ENCODE peak calls at places on chromosomes 5 and 9, in nine cellular contexts. J is progenitor cell of endocrine pancreas; L is MCF 10A; R is CD8-positive, alpha-beta T cell; D is GM12865; Z is sigmoid colon; T is nephron progenitor cell; V is endodermal cell; Q is GM13976. B is an unnamed sample.
A peak's percentile ranks its signal among the peaks of the same experiment; 100 is the strongest.

GRCh38 chr5:124599048-124599973 is 147.1 kb downstream of the ZNF608 start:
- DNase-seq in J (no peak), L (peak; percentile 45), T (peak; percentile 13), D (peak; percentile 53), V (no peak), Q (peak; percentile 22), Z (no peak), R (no peak), B (no peak)

GRCh38 chr5:118557103-118557805 is 431.1 kb downstream of the DTWD2 start:
- DNase-seq in D (no peak), T (no peak), Q (no peak), V (no peak), Z (no peak), J (no peak), L (no peak), R (no peak), B (no peak)

GRCh38 chr5:58491216-58491892 is at the start of gene GAPT:
- DNase-seq in L (no peak), Q (peak; percentile 15), Z (no peak), D (no peak), J (no peak), V (no peak), T (no peak), R (no peak), B (peak; percentile 19)

GRCh38 chr5:65779643-65780042 is 57.6 kb downstream of the NLN start:
- DNase-seq in T (no peak), J (no peak), R (no peak), Z (no peak), D (peak; percentile 52), Q (no peak), V (no peak), L (no peak), B (peak; percentile 14)

GRCh38 chr5:122896598-122897282 is 51.3 kb downstream of the SNX24 start:
- DNase-seq in J (no peak), L (peak; percentile 54), Q (no peak), Z (no peak), T (no peak), V (no peak), R (no peak), D (peak; percentile 14), B (no peak)

GRCh38 chr9:36597412-36598178 is 24.9 kb downstream of the MELK start:
- DNase-seq in D (peak; percentile 42), T (no peak), R (no peak), L (peak; percentile 33), Z (no peak), V (peak; percentile 46), J (no peak), Q (peak; percentile 47), B (peak; percentile 25)

GRCh38 chr9:117315236-117315635 is 99.6 kb downstream of the ASTN2 start:
- DNase-seq in Q (no peak), R (no peak), L (peak; percentile 6), J (no peak), T (no peak), Z (no peak), V (no peak), D (no peak), B (no peak)

GRCh38 chr9:18352716-18353115 is 121.2 kb upstream of the ADAMTSL1 start:
- DNase-seq in V (no peak), T (no peak), J (no peak), Z (no peak), D (no peak), R (no peak), L (no peak), Q (no peak), B (no peak)

GRCh38 chr5:2577637-2578036 is 173.8 kb downstream of the IRX2 start:
- DNase-seq in L (no peak), Z (no peak), V (no peak), J (no peak), D (no peak), R (no peak), T (no peak), Q (no peak), B (no peak)

GRCh38 chr5:168850683-168851082 is 271.5 kb upstream of the PANK3 start:
- DNase-seq in Q (no peak), L (no peak), R (no peak), V (no peak), T (no peak), Z (no peak), J (no peak), D (no peak), B (no peak)

GRCh38 chr5:173941758-173942401 is 47.1 kb upstream of the C5orf47 start:
- DNase-seq in R (no peak), Z (no peak), Q (no peak), J (no peak), V (peak; percentile 69), D (no peak), L (no peak), T (no peak), B (no peak)

GRCh38 chr5:173881811-173882575 is 6.2 kb upstream of the CPEB4 start:
- DNase-seq in Z (no peak), Q (no peak), V (no peak), L (peak; percentile 84), T (no peak), D (no peak), J (no peak), R (no peak), B (no peak)

GRCh38 chr9:121455527-121456239 is 44.0 kb downstream of the GGTA1 start:
- DNase-seq in J (no peak), L (no peak), D (peak; percentile 28), Z (no peak), V (no peak), T (no peak), Q (peak; percentile 61), R (peak; percentile 19), B (peak; percentile 56)

GRCh38 chr5:154749496-154749895 is 5.7 kb upstream of the LARP1 start:
- DNase-seq in R (no peak), V (no peak), Q (no peak), Z (no peak), L (no peak), T (no peak), J (no peak), D (no peak), B (no peak)

GRCh38 chr5:38536968-38537367 is 19.5 kb downstream of the LIFR start:
- DNase-seq in R (no peak), Q (no peak), V (no peak), T (no peak), L (no peak), D (no peak), J (no peak), Z (no peak), B (no peak)

GRCh38 chr9:12717907-12718306 is 24.7 kb downstream of the TYRP1 start:
- DNase-seq in Z (no peak), R (no peak), V (no peak), J (no peak), D (no peak), Q (no peak), T (no peak), L (no peak), B (no peak)

GRCh38 chr9:12719431-12719830 is 26.2 kb downstream of the TYRP1 start:
- DNase-seq in R (no peak), J (no peak), L (peak; percentile 35), T (no peak), Q (no peak), V (no peak), D (no peak), Z (no peak), B (no peak)

GRCh38 chr9:12715268-12715667 is 22.1 kb downstream of the TYRP1 start:
- DNase-seq in D (no peak), V (no peak), T (no peak), J (no peak), L (no peak), Z (no peak), Q (no peak), R (no peak), B (no peak)

GRCh38 chr9:12718482-12719026 is 25.4 kb downstream of the TYRP1 start:
- DNase-seq in Z (no peak), D (no peak), T (peak; percentile 29), V (peak; percentile 85), L (no peak), R (no peak), Q (no peak), J (no peak), B (no peak)

DNA sequence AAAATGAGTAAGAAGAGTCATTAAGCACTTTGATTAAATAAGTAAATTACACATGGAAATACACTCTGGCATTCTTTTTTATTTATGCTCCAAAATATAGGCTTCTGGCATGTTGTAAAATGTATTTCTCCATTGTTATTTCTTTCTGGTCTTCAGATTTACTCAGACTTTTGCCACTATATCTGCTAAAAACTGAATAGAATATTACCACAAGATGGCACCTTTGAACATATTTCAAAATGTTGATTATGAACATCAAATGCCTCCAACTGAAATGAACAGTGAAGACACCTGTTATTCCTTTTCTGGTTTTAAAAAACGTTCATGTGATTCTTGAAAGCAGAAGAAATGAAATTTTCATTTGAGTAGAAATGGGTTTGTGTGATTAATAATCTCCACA is 23.6 kb downstream of the TYRP1 start:
- DNase-seq in Q (no peak), L (no peak), Z (no peak), D (no peak), V (no peak), T (no peak), J (no peak), R (no peak), B (no peak)
- TF ChIP-seq CTCF in Q (no peak), L (peak; percentile 18), Z (no peak), D (no peak), V (no peak), T (no peak), J (no peak), R (no peak), B (no peak)

DNA sequence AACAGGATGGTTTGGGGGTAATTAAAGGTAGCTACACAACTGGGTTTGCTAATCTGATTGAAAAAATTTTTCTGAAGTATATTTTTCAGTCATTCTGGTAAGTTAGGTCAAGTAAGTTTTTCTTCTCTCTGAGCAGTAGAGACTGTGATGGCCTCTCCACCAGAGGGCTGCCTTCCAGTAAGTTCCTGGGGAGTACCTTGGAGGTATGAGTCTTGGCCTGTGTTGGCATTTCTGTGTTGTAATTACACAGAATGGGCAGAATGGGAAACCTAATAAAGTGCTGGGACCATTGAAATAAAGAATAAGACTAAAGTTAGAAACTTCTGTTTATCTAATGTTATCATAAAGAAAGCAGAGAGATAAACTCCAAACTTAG is 430.8 kb downstream of the ARHGEF28 start:
- DNase-seq in L (peak; percentile 52), D (peak; percentile 40), Q (no peak), Z (no peak), J (no peak), T (no peak), V (peak; percentile 63), R (no peak), B (no peak)
- TF ChIP-seq CTCF in L (peak; percentile 45), D (peak; percentile 27), Q (no peak), Z (no peak), J (peak; percentile 42), T (no peak), V (peak; percentile 76), R (no peak), B (no peak)

DNA sequence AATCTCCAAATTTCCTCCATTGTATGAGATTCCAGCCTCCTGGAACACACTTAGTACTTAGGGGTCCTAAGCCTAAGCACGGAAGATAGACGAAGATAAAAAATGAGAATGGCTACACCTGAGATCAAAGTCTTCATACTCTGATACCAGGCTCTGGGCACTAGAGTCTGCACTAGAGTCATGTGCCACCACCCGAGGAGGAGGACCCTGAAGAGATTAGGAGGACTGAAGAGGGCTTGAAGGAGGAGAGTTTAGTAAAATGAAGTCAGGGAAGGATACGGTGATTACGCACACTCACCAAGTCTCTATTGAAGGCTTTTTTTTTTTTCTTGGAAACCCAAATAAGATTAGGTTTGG is 573 bp upstream of the SPATA24 start:
- DNase-seq in Z (no peak), Q (no peak), T (no peak), J (no peak), L (no peak), V (no peak), D (no peak), R (no peak), B (no peak)
- TF ChIP-seq CTCF in Z (no peak), Q (no peak), T (no peak), J (no peak), L (no peak), V (no peak), D (no peak), R (no peak), B (no peak)

GRCh38 chr5:120106912-120107525 is 357.1 kb upstream of the PRR16 start:
- DNase-seq in L (no peak), D (no peak), Q (no peak), R (no peak), J (no peak), Z (no peak), T (no peak), V (no peak), B (no peak)
- TF ChIP-seq CTCF in L (no peak), D (no peak), Q (no peak), R (peak; percentile 41), J (no peak), Z (no peak), T (no peak), V (no peak), B (no peak)

B was measured in GM10248.